ENCODE peak calls at places on chromosome 6, in six cellular contexts. J, T, I, W, C and R are unnamed samples.

GRCh38 chr6:106381871-106382270 is 21.4 kb downstream of the CRYBG1 start:
- DNase-seq in I (no peak), J (peak; percentile 72), C (no peak), W (peak; percentile 61), T (peak; percentile 17), R (peak; percentile 31)

GRCh38 chr6:148251286-148251685 is 91.4 kb upstream of the SASH1 start:
- DNase-seq in I (no peak), C (peak; percentile 57), J (peak; percentile 56), W (no peak), T (peak; percentile 38), R (peak; percentile 37)

GRCh38 chr6:134984821-134985220 is 34.9 kb upstream of the ALDH8A1 start:
- DNase-seq in W (no peak), T (no peak), C (peak; percentile 54), I (no peak), J (no peak), R (no peak)

GRCh38 chr6:89260310-89260709 is 43.2 kb upstream of the GABRR1 start:
- DNase-seq in I (no peak), J (no peak), W (no peak), T (peak; percentile 40), C (no peak), R (no peak)

GRCh38 chr6:79705456-79705995 is 74.4 kb downstream of the SH3BGRL2 start:
- DNase-seq in W (no peak), I (no peak), C (no peak), J (no peak), T (no peak), R (no peak)

GRCh38 chr6:19999319-20000191 is 162.4 kb downstream of the ID4 start:
- DNase-seq in W (no peak), J (peak; percentile 69), C (peak; percentile 0), T (no peak), I (peak; percentile 60), R (peak; percentile 46)

GRCh38 chr6:31473780-31474725 is 23.9 kb upstream of the MICB start:
- DNase-seq in C (no peak), W (no peak), I (peak; percentile 24), T (no peak), J (peak; percentile 85), R (peak; percentile 29)

GRCh38 chr6:140303218-140303949 is 928.9 kb upstream of the CITED2 start:
- DNase-seq in J (no peak), T (no peak), C (no peak), I (no peak), W (peak; percentile 64), R (no peak)

GRCh38 chr6:142087950-142088857 is 44.5 kb upstream of the GJE1 start:
- DNase-seq in W (no peak), J (no peak), I (peak; percentile 61), C (no peak), T (no peak), R (no peak)

GRCh38 chr6:89952696-89953095 is 58.4 kb downstream of the GJA10 start:
- DNase-seq in W (no peak), J (peak; percentile 92), T (no peak), I (no peak), C (peak; percentile 21), R (no peak)

GRCh38 chr6:22716721-22717120 is 147.4 kb downstream of the HDGFL1 start:
- DNase-seq in T (no peak), W (no peak), J (no peak), I (no peak), C (no peak), R (no peak)

GRCh38 chr6:158797331-158798202 is 21.6 kb downstream of the EZR start:
- DNase-seq in W (no peak), J (no peak), I (peak; percentile 11), C (peak; percentile 76), T (peak; percentile 70), R (no peak)
- H3K4me3 ChIP-seq in W (no peak overlapping the region), J (no peak overlapping the region), I (no peak overlapping the region), C (no peak overlapping the region), T (no peak overlapping the region), R (no peak overlapping the region)

DNA sequence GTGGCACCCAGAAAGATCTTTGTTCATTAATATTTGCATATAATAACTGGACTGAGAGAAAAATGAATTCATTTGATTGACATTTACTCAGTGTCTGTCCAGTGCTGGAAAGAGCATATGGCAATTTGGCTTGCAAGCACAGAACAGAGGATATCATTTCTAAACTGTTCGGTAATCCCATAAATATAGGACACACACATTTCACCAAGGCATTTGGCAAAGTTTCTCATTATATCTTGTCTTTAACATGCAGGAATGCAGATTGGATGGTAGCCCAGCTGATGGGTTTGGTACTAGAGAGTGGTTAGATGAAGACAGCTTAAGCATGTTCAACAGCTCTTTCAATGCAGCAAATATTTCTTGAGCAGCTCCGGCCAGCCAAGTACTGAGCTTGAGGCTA is 259.2 kb downstream of the PRKN start:
- DNase-seq in T (no peak), J (no peak), I (no peak), W (no peak), C (no peak), R (peak; percentile 6)
- H3K36me3 ChIP-seq in T (no peaks in the 10 kb centered on the region), J (no peaks in the 10 kb centered on the region), I (no peaks in the 10 kb centered on the region), W (no peaks in the 10 kb centered on the region), C (no peaks in the 10 kb centered on the region), R (no peaks in the 10 kb centered on the region)

GRCh38 chr6:107787589-107787960 is 36.5 kb downstream of the SCML4 start:
- DNase-seq in C (no peak), I (peak; percentile 7), W (no peak), J (no peak), T (no peak), R (no peak)
- H3K27ac ChIP-seq in C (no peak overlapping the region), I (no peak overlapping the region), W (no peak overlapping the region), J (no peak overlapping the region), T (no peak overlapping the region), R (no peak overlapping the region)

DNA sequence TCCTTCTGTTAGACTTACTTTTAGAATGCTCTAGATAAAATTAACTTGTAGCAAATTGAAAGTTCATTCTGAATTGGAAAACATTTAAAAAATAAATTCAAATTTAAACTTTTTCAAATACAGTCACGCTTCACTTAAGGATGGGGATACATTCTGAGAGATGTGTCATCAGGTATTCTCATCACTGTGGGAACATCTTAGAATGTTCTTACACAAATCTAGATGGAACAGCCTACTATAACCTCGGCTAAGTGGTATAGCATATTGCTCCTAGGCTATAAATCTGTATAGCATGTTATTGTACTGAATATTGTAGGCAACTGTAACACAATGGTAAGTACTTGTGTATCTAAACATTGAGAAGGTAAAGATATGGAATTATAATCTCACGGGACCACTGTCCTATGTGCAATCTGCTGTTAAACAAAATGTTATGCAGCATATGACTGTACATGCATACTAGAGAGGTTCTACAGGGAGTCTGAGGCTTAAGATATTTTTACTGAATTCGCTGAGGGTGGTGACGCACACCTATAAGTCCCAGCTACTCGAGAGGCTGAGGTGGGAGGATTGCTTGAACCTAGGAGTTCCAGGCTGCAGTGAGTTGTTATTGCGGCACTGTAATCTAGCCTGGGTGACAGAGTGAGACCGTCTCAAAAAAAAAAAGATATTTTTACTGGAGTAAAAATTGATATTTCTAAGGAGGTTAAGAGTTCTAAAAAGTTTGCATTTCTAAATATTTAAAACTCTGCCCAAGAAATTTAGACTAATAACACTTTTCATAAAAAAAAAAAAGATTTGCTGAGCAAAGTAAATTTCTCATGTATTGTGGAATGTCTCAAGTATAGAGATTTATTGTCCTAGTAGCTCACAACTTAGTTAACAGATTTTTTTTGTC is 87.3 kb upstream of the TULP1 start:
- DNase-seq in I (no peak), T (no peak), W (no peak), C (no peak), J (no peak), R (no peak)
- H3K4me3 ChIP-seq in I (no peak overlapping the region), T (no peak overlapping the region), W (no peak overlapping the region), C (no peak overlapping the region), J (no peak overlapping the region), R (no peak overlapping the region)

GRCh38 chr6:13803581-13803980 is 10.8 kb downstream of the MCUR1 start:
- DNase-seq in T (no peak), C (no peak), I (no peak), W (no peak), J (no peak), R (no peak)

GRCh38 chr6:13795041-13795748 is 19.2 kb downstream of the MCUR1 start:
- DNase-seq in T (peak; percentile 83), J (peak; percentile 95), I (peak; percentile 93), C (peak; percentile 80), W (peak; percentile 73), R (peak; percentile 92)

GRCh38 chr6:13796781-13797180 is 17.6 kb downstream of the MCUR1 start:
- DNase-seq in J (peak; percentile 64), T (no peak), C (no peak), I (no peak), W (no peak), R (no peak)

GRCh38 chr6:13800615-13801014 is 13.7 kb downstream of the MCUR1 start:
- DNase-seq in J (no peak), T (no peak), C (no peak), W (no peak), I (no peak), R (no peak)
- H3K36me3 ChIP-seq in J (peaks cover 13% of the 10 kb centered on the region), T (peaks cover 25% of the 10 kb centered on the region), C (peaks cover 56% of the 10 kb centered on the region), W (no peaks in the 10 kb centered on the region), I (peaks cover 66% of the 10 kb centered on the region), R (peaks cover 42% of the 10 kb centered on the region)